ENCODE peak calls at places on chromosome 6, in five cellular contexts. K, G, V, N and D are unnamed samples. For H3K4me1, the result is how much of the 10 kb centered on the place peaks cover.

GRCh38 chr6:159819932-159820640 is 20.0 kb downstream of the PNLDC1 start:
- DNase-seq in K (no peak), G (no peak), V (no peak), N (peak), D (peak)

GRCh38 chr6:158773581-158774449 is 45.4 kb downstream of the EZR start:
- DNase-seq in K (peak), G (no peak), V (no peak), N (no peak), D (peak)

GRCh38 chr6:170463101-170463721 is 89.9 kb downstream of the PSMB1 start:
- DNase-seq in K (no peak), G (no peak), V (no peak), N (no peak), D (peak)

GRCh38 chr6:102853249-102853955 is 1459.9 kb downstream of the GRIK2 start:
- DNase-seq in K (no peak), G (no peak), V (no peak), N (no peak), D (no peak)

GRCh38 chr6:29564875-29565274 is 5.3 kb upstream of the UBD start:
- DNase-seq in K (no peak), G (no peak), V (no peak), N (no peak), D (no peak)

GRCh38 chr6:5712349-5713215 is 294.1 kb downstream of the NRN1 start:
- DNase-seq in K (no peak), G (no peak), V (no peak), N (no peak), D (no peak)

GRCh38 chr6:159043236-159043635 is 1.6 kb downstream of the TAGAP start:
- DNase-seq in K (no peak), G (no peak), V (no peak), N (no peak), D (no peak)

GRCh38 chr6:165644586-165645266 is 18.3 kb downstream of the PDE10A start:
- DNase-seq in K (no peak), G (no peak), V (no peak), N (no peak), D (no peak)

GRCh38 chr6:62265906-62266305 is 20.1 kb downstream of the KHDRBS2 start:
- DNase-seq in K (no peak), G (no peak), V (no peak), N (no peak), D (no peak)

GRCh38 chr6:6003334-6004146 is 3.2 kb downstream of the NRN1 start:
- DNase-seq in K (peak), G (no peak), V (peak), N (peak), D (peak)

GRCh38 chr6:115004982-115005381 is 662.2 kb upstream of the HS3ST5 start:
- DNase-seq in K (no peak), G (no peak), V (no peak), N (no peak), D (peak)

GRCh38 chr6:63527658-63528514 is 44.4 kb upstream of the LOC128125822 start:
- DNase-seq in K (no peak), G (peak), V (no peak), N (no peak), D (no peak)

DNA sequence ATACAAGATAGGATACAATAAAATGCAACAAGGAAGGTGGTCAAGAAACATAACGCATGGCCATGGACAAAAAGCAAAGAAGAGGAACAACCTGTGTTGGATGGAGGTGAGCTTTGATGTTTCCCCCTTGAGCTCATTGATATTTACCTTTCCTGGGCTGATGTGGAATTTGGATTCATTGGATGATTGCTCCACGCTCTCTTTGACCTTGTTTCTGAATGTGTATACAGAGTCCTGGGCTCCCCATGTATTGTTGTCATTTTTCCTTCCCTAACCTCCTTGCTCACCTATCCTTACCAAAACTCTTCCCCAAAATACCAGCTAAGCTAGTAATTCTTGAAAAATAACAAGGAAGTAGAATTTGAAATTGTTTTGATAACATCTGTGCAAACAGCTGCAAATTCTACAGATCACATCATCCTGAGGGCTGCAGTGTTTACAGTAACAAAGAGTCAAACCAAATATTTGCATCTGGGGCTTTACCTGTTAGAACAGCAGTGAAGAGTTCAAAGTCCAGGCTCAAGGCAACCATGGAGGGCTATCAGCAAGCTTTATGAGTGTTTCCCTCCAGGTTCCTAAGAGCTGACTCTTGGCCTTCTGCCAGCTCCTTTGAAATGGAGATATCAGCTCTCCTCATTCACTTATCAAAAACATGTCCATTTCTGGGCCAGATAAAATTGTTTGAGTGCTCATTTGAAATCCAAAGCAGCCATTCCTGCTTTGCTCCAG is 214.3 kb upstream of the MARCKS start:
- DNase-seq in K (no peak), G (no peak), V (peak), N (no peak), D (no peak)
- H3K27ac ChIP-seq in K (peak), G (no peak), V (peak), N (no peak), D (no peak)

DNA sequence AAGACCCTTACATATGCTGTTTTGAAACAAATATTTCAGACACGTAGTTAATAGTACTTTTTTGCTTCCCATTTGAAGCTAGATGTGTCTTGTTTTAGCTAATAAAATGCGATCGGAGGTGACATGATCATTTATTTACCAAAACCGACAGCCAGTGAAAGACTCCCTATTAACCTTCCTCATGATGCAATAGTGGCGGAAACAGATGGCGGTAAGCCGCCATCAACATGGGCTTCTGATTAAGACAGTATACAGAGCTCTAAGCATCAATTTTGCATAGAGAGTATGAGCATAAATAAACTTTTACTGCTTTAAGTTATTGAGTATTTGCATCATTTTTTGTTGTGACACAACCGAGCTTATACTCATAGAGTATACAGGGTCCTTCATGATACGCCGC is 1282.4 kb upstream of the ADGRB3 start:
- DNase-seq in K (no peak), G (no peak), V (no peak), N (no peak), D (no peak)
- TF ChIP-seq CTCF in K (no peak), G (no peak), V (no peak), N (no peak), D (no peak)

GRCh38 chr6:35489995-35490791 is 6.7 kb downstream of the TEAD3 start:
- DNase-seq in K (no peak), G (peak), V (peak), N (peak), D (peak)

GRCh38 chr6:35486005-35486925 is 10.6 kb downstream of the TEAD3 start:
- DNase-seq in K (peak), G (no peak), V (no peak), N (peak), D (peak)

GRCh38 chr6:35489066-35489465 is 7.8 kb downstream of the TEAD3 start:
- DNase-seq in K (no peak), G (no peak), V (no peak), N (no peak), D (no peak)

GRCh38 chr6:35487653-35488516 is 9.0 kb downstream of the TEAD3 start:
- DNase-seq in K (no peak), G (peak), V (no peak), N (peak), D (peak)

GRCh38 chr6:35488517-35488862 is 8.4 kb downstream of the TEAD3 start:
- DNase-seq in K (no peak), G (no peak), V (peak), N (no peak), D (no peak)
- H3K4me1 ChIP-seq in K (under half), G (half or more), V (half or more), N (under half), D (under half)

GRCh38 chr6:35719830-35720733 is 16.8 kb upstream of the ARMC12 start:
- DNase-seq in K (no peak), G (no peak), V (peak), N (peak), D (peak)

GRCh38 chr6:35718354-35718695 is 18.5 kb upstream of the ARMC12 start:
- DNase-seq in K (no peak), G (no peak), V (no peak), N (no peak), D (peak)

GRCh38 chr6:35719407-35719829 is 17.4 kb upstream of the ARMC12 start:
- DNase-seq in K (no peak), G (no peak), V (no peak), N (no peak), D (no peak)

GRCh38 chr6:35717449-35718353 is 19.1 kb upstream of the ARMC12 start:
- DNase-seq in K (no peak), G (no peak), V (no peak), N (no peak), D (peak)

DNA sequence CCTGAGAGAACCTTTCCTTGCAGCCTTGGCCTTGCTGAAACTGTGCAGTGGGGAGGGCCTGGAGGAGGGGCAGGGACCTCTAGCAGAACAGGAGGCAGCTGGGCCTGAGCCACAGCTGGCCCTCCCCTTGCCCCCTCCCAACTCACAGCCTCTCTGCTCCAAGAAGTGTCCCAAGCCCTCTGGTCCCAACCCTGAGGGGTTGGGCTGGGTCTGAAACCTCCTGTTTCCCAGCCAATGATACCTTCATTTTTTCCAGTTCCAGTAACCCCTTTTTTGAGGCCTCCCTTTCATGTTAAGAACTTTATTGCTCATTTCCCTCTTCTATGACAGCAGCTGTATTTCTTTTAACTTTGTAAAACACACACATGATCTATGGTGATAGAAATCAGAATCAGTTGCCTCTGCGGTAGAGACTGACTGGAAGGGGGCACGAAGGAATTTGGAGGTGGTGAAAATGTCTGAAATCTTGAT is 17.9 kb upstream of the ARMC12 start:
- DNase-seq in K (no peak), G (no peak), V (no peak), N (no peak), D (peak)
- H3K27ac ChIP-seq in K (peak), G (no peak), V (peak), N (no peak), D (no peak)

DNA sequence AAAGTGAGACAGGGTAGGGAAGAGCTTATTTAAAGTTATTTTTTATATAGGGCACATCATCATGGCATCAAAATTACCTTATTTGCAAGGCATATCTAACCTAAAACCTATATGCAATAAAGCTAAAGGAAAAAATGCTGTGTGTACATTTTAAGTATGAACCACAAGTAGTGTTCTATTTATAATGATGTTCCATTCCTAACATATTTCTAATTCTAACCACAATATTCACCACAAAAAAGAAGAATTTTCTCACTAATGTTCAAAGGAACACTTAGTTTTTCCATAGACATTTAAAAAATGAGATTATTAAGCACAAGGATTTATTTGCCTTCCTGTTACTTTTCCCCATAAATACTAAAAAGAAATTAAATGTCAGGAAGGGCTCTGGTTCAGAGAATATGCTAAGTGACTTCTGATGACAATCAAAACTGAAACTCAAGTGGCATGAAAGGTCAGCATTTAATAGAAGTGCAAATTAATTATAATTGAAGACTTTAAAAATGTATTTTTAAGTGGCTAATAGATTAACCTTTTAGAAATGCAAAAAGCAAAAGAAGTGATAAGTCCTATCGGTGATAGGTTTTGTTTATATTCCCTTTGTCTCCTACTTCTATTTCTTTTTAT is 25.1 kb downstream of the GPR63 start:
- DNase-seq in K (no peak), G (peak), V (no peak), N (no peak), D (no peak)
- TF ChIP-seq CTCF in K (no peak), G (no peak), V (no peak), N (no peak), D (no peak)